ENCODE peak calls at places on chromosomes 6 and 20, in four cellular contexts. Z is psoas muscle, B is sigmoid colon, J is neural progenitor cell. G is an unnamed sample.
A peak's percentile ranks its signal among the peaks of the same experiment; 100 is the strongest.

GRCh38 chr6:112296122-112296521 is 41.8 kb upstream of the LAMA4 start:
- DNase-seq in Z (no peak), B (no peak), J (peak; percentile 57), G (peak; percentile 11)

GRCh38 chr6:12557760-12558159 is 158.8 kb upstream of the PHACTR1 start:
- DNase-seq in Z (no peak), B (no peak), J (no peak), G (no peak)

GRCh38 chr6:11144393-11144829 is 32.9 kb upstream of the ERVFRD-1 start:
- DNase-seq in Z (peak; percentile 71), B (peak; percentile 85), J (peak; percentile 84), G (peak; percentile 76)

GRCh38 chr6:84791233-84791632 is 26.8 kb upstream of the TBX18 start:
- DNase-seq in Z (no peak), B (no peak), J (no peak), G (peak; percentile 37)

GRCh38 chr20:56004611-56005388 is 519 bp downstream of the CBLN4 start:
- DNase-seq in Z (no peak), B (no peak), J (peak; percentile 36), G (no peak)

GRCh38 chr6:37758647-37759046 is 60.9 kb upstream of the ZFAND3 start:
- DNase-seq in Z (no peak), B (no peak), J (no peak), G (no peak)

GRCh38 chr6:160081398-160081797 is 40.2 kb upstream of the SLC22A1 start:
- DNase-seq in Z (peak; percentile 7), B (no peak), J (no peak), G (no peak)

GRCh38 chr6:113694278-113695077 is 162.7 kb upstream of the MARCKS start:
- DNase-seq in Z (no peak), B (no peak), J (no peak), G (no peak)

GRCh38 chr20:63877755-63878470 is 12.8 kb downstream of the TPD52L2 start:
- DNase-seq in Z (peak; percentile 55), B (no peak), J (no peak), G (no peak)

GRCh38 chr6:16097382-16098171 is 31.3 kb upstream of the MYLIP start:
- DNase-seq in Z (no peak), B (no peak), J (no peak), G (no peak)

GRCh38 chr20:47784599-47785320 is 521 bp downstream of the SULF2 start:
- DNase-seq in Z (peak; percentile 36), B (no peak), J (peak; percentile 72), G (peak; percentile 88)

GRCh38 chr20:38674178-38675133 is 49.8 kb upstream of the SLC32A1 start:
- DNase-seq in Z (peak; percentile 26), B (no peak), J (peak; percentile 86), G (peak; percentile 91)

GRCh38 chr6:138443979-138444378 is 40.0 kb downstream of the HEBP2 start:
- DNase-seq in Z (no peak), B (no peak), J (no peak), G (no peak)

GRCh38 chr6:28929887-28930620 is 6.3 kb upstream of the TRIM27 start:
- DNase-seq in Z (no peak), B (no peak), J (no peak), G (no peak)

GRCh38 chr20:56748476-56749377 is 119.6 kb downstream of the TFAP2C start:
- DNase-seq in Z (no peak), B (no peak), J (no peak), G (no peak)

GRCh38 chr20:49483018-49483705 is 694 bp upstream of the KCNB1 start:
- DNase-seq in Z (no peak), B (no peak), J (peak; percentile 69), G (no peak)

GRCh38 chr6:129164032-129164431 is 281.1 kb downstream of the LAMA2 start:
- DNase-seq in Z (no peak), B (no peak), J (no peak), G (no peak)

GRCh38 chr6:14635195-14635594 is 517.6 kb downstream of the CD83 start:
- DNase-seq in Z (no peak), B (no peak), J (no peak), G (no peak)

GRCh38 chr20:11716239-11716944 is 201.3 kb upstream of the BTBD3 start:
- DNase-seq in Z (no peak), B (no peak), J (peak; percentile 64), G (peak; percentile 16)

GRCh38 chr6:80158478-80158989 is 52.1 kb downstream of the BCKDHB start:
- DNase-seq in Z (no peak), B (no peak), J (no peak), G (no peak)

GRCh38 chr6:106804238-106805016 is 170.1 kb downstream of the CD24 start:
- DNase-seq in Z (no peak), B (no peak), J (peak; percentile 37), G (no peak)

GRCh38 chr6:111775145-111775936 is 97.9 kb downstream of the FYN start:
- DNase-seq in Z (no peak), B (no peak), J (no peak), G (no peak)

GRCh38 chr6:137926207-137926731 is 59.2 kb downstream of the TNFAIP3 start:
- DNase-seq in Z (peak; percentile 31), B (no peak), J (peak; percentile 64), G (peak; percentile 92)

GRCh38 chr6:139325686-139326085 is 33.9 kb upstream of the TXLNB start:
- DNase-seq in Z (no peak), B (no peak), J (no peak), G (no peak)

GRCh38 chr6:85416766-85417165 is 33.1 kb upstream of the NT5E start:
- DNase-seq in Z (no peak), B (no peak), J (no peak), G (no peak)

GRCh38 chr6:136647363-136647763 is 97.1 kb upstream of the MAP7 start:
- DNase-seq in Z (no peak), B (no peak), J (no peak), G (no peak)

GRCh38 chr6:70396796-70397729 is 16.2 kb upstream of the FAM135A start:
- DNase-seq in Z (no peak), B (no peak), J (no peak), G (peak; percentile 26)

DNA sequence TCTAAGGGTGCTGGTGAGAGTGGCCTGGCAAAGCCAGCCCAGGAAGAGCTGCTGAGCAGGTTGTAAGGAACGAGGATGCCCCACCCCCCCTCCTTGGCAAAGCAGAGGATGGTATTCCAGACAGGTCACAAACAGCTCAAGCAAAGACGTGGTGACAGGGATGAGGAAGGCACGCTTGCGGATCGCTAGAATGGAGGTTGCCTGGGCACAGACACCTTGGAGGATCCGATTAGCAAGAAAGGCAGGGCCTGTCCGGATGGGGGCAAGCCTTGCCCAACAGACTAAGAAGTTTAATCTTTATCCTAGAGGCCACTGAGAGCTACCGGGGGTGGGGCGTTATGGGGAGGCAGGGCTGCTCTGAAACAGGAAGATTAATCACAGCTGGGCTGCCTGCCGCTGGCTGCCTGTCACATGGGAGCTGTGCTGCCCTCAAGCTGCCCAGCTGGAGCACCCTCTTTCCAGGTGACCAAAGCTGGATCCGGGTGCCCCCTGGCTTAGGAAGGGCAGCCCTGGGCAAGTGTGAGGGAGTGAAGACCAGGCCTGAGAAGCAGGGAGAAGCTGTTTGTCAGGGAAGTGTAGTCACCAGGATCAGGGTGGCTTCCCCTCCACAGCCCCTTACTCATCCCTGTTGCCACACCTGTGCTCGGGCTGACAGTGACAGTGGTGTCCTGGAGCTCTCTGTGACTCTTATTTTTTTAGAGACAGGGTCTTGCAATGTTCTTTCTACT is 9.2 kb upstream of the MAPK13 start:
- DNase-seq in Z (peak; percentile 60), B (peak; percentile 69), J (no peak), G (peak; percentile 27)
- H3K27ac ChIP-seq in Z (no peak overlapping the region), B (peak overlapping the region; percentile 22), J (no peak overlapping the region), G (peak overlapping the region; percentile 59)

GRCh38 chr20:46172961-46173536 is 54.9 kb downstream of the CD40 start:
- DNase-seq in Z (no peak), B (no peak), J (no peak), G (no peak)

GRCh38 chr20:46173652-46174468 is 55.7 kb downstream of the CD40 start:
- DNase-seq in Z (no peak), B (no peak), J (peak; percentile 29), G (no peak)

GRCh38 chr20:46175127-46175494 is 57.0 kb downstream of the CD40 start:
- DNase-seq in Z (no peak), B (no peak), J (no peak), G (no peak)

GRCh38 chr20:46172455-46172854 is 54.3 kb downstream of the CD40 start:
- DNase-seq in Z (no peak), B (no peak), J (no peak), G (no peak)

DNA sequence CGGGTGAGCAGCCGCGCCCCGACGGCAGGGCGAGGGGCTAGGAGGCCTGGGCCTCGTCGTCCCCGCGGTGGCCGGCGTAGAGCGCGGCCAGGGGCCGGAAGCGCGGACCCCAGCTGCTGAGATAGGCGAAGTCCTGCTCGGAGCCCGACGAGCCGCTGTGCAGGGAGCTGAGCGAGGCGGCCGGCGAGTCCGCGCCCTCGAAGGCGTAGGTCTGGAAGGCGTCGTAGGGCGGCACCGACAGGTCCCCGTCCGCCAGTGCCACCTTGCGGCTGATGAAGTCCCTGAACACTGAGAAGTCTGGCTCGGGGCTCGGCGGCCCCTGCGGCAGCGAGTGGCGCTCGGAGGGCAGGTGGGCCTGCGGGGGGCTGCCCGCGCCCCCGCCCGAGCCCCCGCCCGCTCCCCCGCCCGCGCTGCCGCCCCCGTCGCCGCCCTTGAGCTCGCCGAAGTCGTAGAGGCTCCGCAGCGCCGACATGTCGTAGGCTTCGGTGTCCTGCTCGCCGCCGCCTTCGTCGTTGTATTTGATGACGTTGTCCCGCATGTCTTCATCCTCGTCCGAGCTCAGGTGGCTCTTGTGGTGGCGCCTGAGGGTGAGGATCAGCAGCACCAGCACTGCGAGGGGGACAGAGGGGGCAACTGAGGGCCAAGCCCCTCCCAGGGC is 56.5 kb downstream of the CD40 start:
- DNase-seq in Z (peak; percentile 76), B (peak; percentile 72), J (peak; percentile 94), G (peak; percentile 82)
- TF ChIP-seq CTCF in Z (peak; percentile 72), B (peak; percentile 57), J (peak; percentile 64), G (no peak)

GRCh38 chr20:17594443-17594842 is 24.6 kb downstream of the DSTN start:
- DNase-seq in Z (no peak), B (no peak), J (no peak), G (peak; percentile 48)

GRCh38 chr20:17595846-17596245 is 26.0 kb downstream of the DSTN start:
- DNase-seq in Z (no peak), B (no peak), J (no peak), G (no peak)

GRCh38 chr20:17590245-17590644 is 20.4 kb downstream of the DSTN start:
- DNase-seq in Z (no peak), B (no peak), J (no peak), G (no peak)

GRCh38 chr20:17598013-17598550 is 28.2 kb downstream of the DSTN start:
- DNase-seq in Z (no peak), B (no peak), J (no peak), G (no peak)

DNA sequence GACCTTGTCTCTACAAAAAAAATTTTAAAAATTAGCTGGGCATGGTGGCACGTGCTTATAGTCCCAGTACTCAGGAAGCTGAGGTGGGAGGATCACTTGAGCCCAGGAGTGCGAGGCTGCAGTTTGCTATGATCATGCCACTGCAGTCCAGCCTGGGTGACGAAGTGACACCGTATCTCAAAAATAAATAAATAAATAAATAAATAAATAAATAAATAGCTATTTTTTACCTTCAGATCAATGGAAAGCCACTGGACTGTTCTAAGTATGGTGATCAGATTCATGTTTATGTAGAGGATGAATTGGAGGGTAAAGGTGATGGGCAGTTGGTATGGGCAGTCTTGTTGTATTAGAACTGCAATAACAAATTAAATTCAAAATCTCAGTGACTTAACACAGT is 24.0 kb downstream of the DSTN start:
- DNase-seq in Z (no peak), B (no peak), J (no peak), G (no peak)
- H3K27ac ChIP-seq in Z (no peak overlapping the region), B (peak overlapping the region; percentile 76), J (no peak overlapping the region), G (no peak overlapping the region)

DNA sequence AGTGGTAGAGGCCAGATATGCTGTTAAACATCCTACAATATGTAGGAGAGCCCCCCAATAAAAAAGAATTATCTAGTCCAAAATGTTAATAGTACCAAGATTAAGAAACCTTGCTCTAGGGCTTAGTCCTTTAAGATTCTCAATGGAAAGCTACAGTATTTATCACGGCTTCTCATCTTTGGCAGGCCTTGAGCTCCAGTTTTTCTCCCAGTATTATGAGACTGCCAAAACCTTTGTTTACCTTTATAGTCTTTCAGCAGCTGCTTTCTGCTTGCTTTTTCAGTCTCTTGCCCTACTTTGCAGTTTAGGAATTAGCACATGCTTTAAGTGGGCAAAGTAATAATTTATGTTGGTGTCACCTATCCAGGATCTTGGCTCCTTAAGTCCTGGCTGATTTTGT is 59.7 kb downstream of the NHLRC1 start:
- DNase-seq in Z (no peak), B (no peak), J (no peak), G (no peak)
- TF ChIP-seq CTCF in Z (no peak), B (no peak), J (no peak), G (no peak)

G was measured in RWPE1.